ENCODE peak calls at places on chromosomes 7 and 10, in five cellular contexts. One of them, this sample, is unnamed. For H3K36me3, the result is how much of the 10 kb centered on the place peaks cover.

GRCh38 chr10:47318706-47319105 is 3.5 kb upstream of the GDF2 start:
- DNase-seq in HCT116: peak
- DNase-seq in cardiac muscle cell: no peak
- DNase-seq in NT2/D1: no peak
- DNase-seq in lower lobe of right lung: no peak
- DNase-seq in this sample: no peak

GRCh38 chr10:29590598-29591415 is 44.0 kb downstream of the SVIL start:
- DNase-seq in lower lobe of right lung: no peak
- DNase-seq in NT2/D1: no peak
- DNase-seq in HCT116: peak
- DNase-seq in cardiac muscle cell: peak
- DNase-seq in this sample: no peak

GRCh38 chr7:46619723-46620310 is 698.7 kb upstream of the IGFBP3 start:
- DNase-seq in NT2/D1: no peak
- DNase-seq in HCT116: no peak
- DNase-seq in lower lobe of right lung: no peak
- DNase-seq in cardiac muscle cell: no peak
- DNase-seq in this sample: no peak

GRCh38 chr7:142134944-142135343 is 23.4 kb downstream of the MGAM2 start:
- DNase-seq in lower lobe of right lung: no peak
- DNase-seq in NT2/D1: no peak
- DNase-seq in cardiac muscle cell: no peak
- DNase-seq in HCT116: no peak
- DNase-seq in this sample: no peak

GRCh38 chr10:132946806-132947530 is 4.6 kb upstream of the CFAP46 start:
- DNase-seq in HCT116: no peak
- DNase-seq in cardiac muscle cell: no peak
- DNase-seq in NT2/D1: no peak
- DNase-seq in lower lobe of right lung: no peak
- DNase-seq in this sample: no peak

GRCh38 chr7:43112941-43113621 is 634 bp downstream of the HECW1 start:
- DNase-seq in cardiac muscle cell: peak
- DNase-seq in lower lobe of right lung: no peak
- DNase-seq in NT2/D1: peak
- DNase-seq in HCT116: no peak
- DNase-seq in this sample: peak

GRCh38 chr7:123750389-123751230 is 1.8 kb upstream of the WASL start:
- DNase-seq in NT2/D1: no peak
- DNase-seq in HCT116: no peak
- DNase-seq in cardiac muscle cell: no peak
- DNase-seq in lower lobe of right lung: no peak
- DNase-seq in this sample: no peak

GRCh38 chr7:36863901-36864701 is 139.8 kb upstream of the AOAH start:
- DNase-seq in HCT116: no peak
- DNase-seq in NT2/D1: no peak
- DNase-seq in cardiac muscle cell: peak
- DNase-seq in lower lobe of right lung: no peak
- DNase-seq in this sample: no peak

GRCh38 chr7:150446288-150446938 is 4.0 kb upstream of the GIMAP8 start:
- DNase-seq in cardiac muscle cell: no peak
- DNase-seq in HCT116: no peak
- DNase-seq in lower lobe of right lung: no peak
- DNase-seq in NT2/D1: no peak
- DNase-seq in this sample: no peak

GRCh38 chr10:22554481-22555182 is 159.7 kb downstream of the PIP4K2A start:
- DNase-seq in cardiac muscle cell: peak
- DNase-seq in lower lobe of right lung: peak
- DNase-seq in NT2/D1: no peak
- DNase-seq in HCT116: no peak
- DNase-seq in this sample: peak

GRCh38 chr10:49539320-49539885 is 482 bp upstream of the ERCC6 start:
- DNase-seq in cardiac muscle cell: peak
- DNase-seq in HCT116: peak
- DNase-seq in NT2/D1: no peak
- DNase-seq in lower lobe of right lung: peak
- DNase-seq in this sample: peak

GRCh38 chr7:17015575-17015974 is 133.8 kb upstream of the AGR3 start:
- DNase-seq in lower lobe of right lung: no peak
- DNase-seq in NT2/D1: no peak
- DNase-seq in cardiac muscle cell: peak
- DNase-seq in HCT116: no peak
- DNase-seq in this sample: no peak

GRCh38 chr10:6494934-6495592 is 85.0 kb downstream of the PRKCQ start:
- DNase-seq in cardiac muscle cell: no peak
- DNase-seq in HCT116: no peak
- DNase-seq in lower lobe of right lung: no peak
- DNase-seq in NT2/D1: no peak
- DNase-seq in this sample: no peak

GRCh38 chr7:4786015-4786414 is 10.6 kb downstream of the AP5Z1 start:
- DNase-seq in NT2/D1: no peak
- DNase-seq in HCT116: no peak
- DNase-seq in lower lobe of right lung: no peak
- DNase-seq in cardiac muscle cell: no peak
- DNase-seq in this sample: no peak

GRCh38 chr7:137032436-137032835 is 164.0 kb downstream of the CHRM2 start:
- DNase-seq in NT2/D1: no peak
- DNase-seq in cardiac muscle cell: no peak
- DNase-seq in HCT116: no peak
- DNase-seq in lower lobe of right lung: no peak
- DNase-seq in this sample: no peak

GRCh38 chr10:109820620-109821405 is 102.5 kb downstream of the XPNPEP1 start:
- DNase-seq in NT2/D1: no peak
- DNase-seq in HCT116: no peak
- DNase-seq in lower lobe of right lung: no peak
- DNase-seq in cardiac muscle cell: no peak
- DNase-seq in this sample: no peak

GRCh38 chr7:101740981-101741725 is 76.3 kb upstream of the CUX1 start:
- DNase-seq in cardiac muscle cell: peak
- DNase-seq in HCT116: no peak
- DNase-seq in lower lobe of right lung: no peak
- DNase-seq in NT2/D1: no peak
- DNase-seq in this sample: no peak

GRCh38 chr10:68235591-68235990 is 3.7 kb upstream of the ATOH7 start:
- DNase-seq in NT2/D1: no peak
- DNase-seq in HCT116: no peak
- DNase-seq in lower lobe of right lung: no peak
- DNase-seq in cardiac muscle cell: no peak
- DNase-seq in this sample: no peak

GRCh38 chr10:77877461-77878344 is 48.9 kb downstream of the DLG5 start:
- DNase-seq in HCT116: no peak
- DNase-seq in lower lobe of right lung: no peak
- DNase-seq in NT2/D1: peak
- DNase-seq in cardiac muscle cell: peak
- DNase-seq in this sample: no peak

GRCh38 chr10:86366033-86366901 is at the start of gene GRID1:
- DNase-seq in HCT116: no peak
- DNase-seq in NT2/D1: no peak
- DNase-seq in lower lobe of right lung: peak
- DNase-seq in cardiac muscle cell: peak
- DNase-seq in this sample: peak

GRCh38 chr7:117272360-117272759 is 50.5 kb downstream of the WNT2 start:
- DNase-seq in cardiac muscle cell: no peak
- DNase-seq in HCT116: no peak
- DNase-seq in lower lobe of right lung: no peak
- DNase-seq in NT2/D1: no peak
- DNase-seq in this sample: no peak

GRCh38 chr10:105138287-105138854 is 497.3 kb downstream of the SORCS3 start:
- DNase-seq in HCT116: no peak
- DNase-seq in lower lobe of right lung: no peak
- DNase-seq in cardiac muscle cell: no peak
- DNase-seq in NT2/D1: no peak
- DNase-seq in this sample: no peak

GRCh38 chr7:124781907-124782306 is 16.3 kb upstream of the GPR37 start:
- DNase-seq in HCT116: no peak
- DNase-seq in cardiac muscle cell: no peak
- DNase-seq in NT2/D1: no peak
- DNase-seq in lower lobe of right lung: no peak
- DNase-seq in this sample: no peak

GRCh38 chr7:132547806-132548205 is 28.5 kb downstream of the PLXNA4 start:
- DNase-seq in NT2/D1: no peak
- DNase-seq in cardiac muscle cell: no peak
- DNase-seq in HCT116: no peak
- DNase-seq in lower lobe of right lung: no peak
- DNase-seq in this sample: no peak

GRCh38 chr10:5496261-5497250 is 2.8 kb downstream of the CALML5 start:
- DNase-seq in HCT116: no peak
- DNase-seq in cardiac muscle cell: no peak
- DNase-seq in lower lobe of right lung: no peak
- DNase-seq in NT2/D1: no peak
- DNase-seq in this sample: no peak

GRCh38 chr10:79127151-79127961 is 58.6 kb downstream of the ZMIZ1 start:
- DNase-seq in cardiac muscle cell: peak
- DNase-seq in lower lobe of right lung: peak
- DNase-seq in HCT116: peak
- DNase-seq in NT2/D1: no peak
- DNase-seq in this sample: peak

GRCh38 chr10:24360286-24361127 is 151.6 kb downstream of the KIAA1217 start:
- DNase-seq in HCT116: peak
- DNase-seq in cardiac muscle cell: peak
- DNase-seq in lower lobe of right lung: peak
- DNase-seq in NT2/D1: peak
- DNase-seq in this sample: peak

GRCh38 chr7:11355571-11355970 is 381.9 kb downstream of the PHF14 start:
- DNase-seq in HCT116: no peak
- DNase-seq in lower lobe of right lung: no peak
- DNase-seq in NT2/D1: no peak
- DNase-seq in cardiac muscle cell: no peak
- DNase-seq in this sample: no peak

GRCh38 chr10:60992661-60993060 is 48.7 kb upstream of the RHOBTB1 start:
- DNase-seq in HCT116: no peak
- DNase-seq in lower lobe of right lung: no peak
- DNase-seq in NT2/D1: no peak
- DNase-seq in cardiac muscle cell: no peak
- DNase-seq in this sample: no peak

GRCh38 chr7:157149317-157149716 is 10.6 kb downstream of the UBE3C start:
- DNase-seq in HCT116: no peak
- DNase-seq in lower lobe of right lung: no peak
- DNase-seq in NT2/D1: no peak
- DNase-seq in cardiac muscle cell: no peak
- DNase-seq in this sample: no peak

GRCh38 chr10:14707441-14707840 is 67.3 kb downstream of the FAM107B start:
- DNase-seq in lower lobe of right lung: no peak
- DNase-seq in HCT116: no peak
- DNase-seq in NT2/D1: no peak
- DNase-seq in cardiac muscle cell: peak
- DNase-seq in this sample: no peak

GRCh38 chr10:86099542-86100334 is 266.9 kb downstream of the GRID1 start:
- DNase-seq in HCT116: no peak
- DNase-seq in NT2/D1: no peak
- DNase-seq in lower lobe of right lung: no peak
- DNase-seq in cardiac muscle cell: no peak
- DNase-seq in this sample: no peak

GRCh38 chr10:17833656-17834055 is 24.5 kb downstream of the MRC1 start:
- DNase-seq in NT2/D1: no peak
- DNase-seq in HCT116: no peak
- DNase-seq in lower lobe of right lung: no peak
- DNase-seq in cardiac muscle cell: no peak
- DNase-seq in this sample: no peak

GRCh38 chr7:118184392-118184899 is 482 bp downstream of the LSM8 start:
- DNase-seq in lower lobe of right lung: no peak
- DNase-seq in NT2/D1: no peak
- DNase-seq in cardiac muscle cell: peak
- DNase-seq in HCT116: no peak
- DNase-seq in this sample: no peak

GRCh38 chr10:103663802-103664201 is 170.3 kb downstream of the NEURL1 start:
- DNase-seq in lower lobe of right lung: peak
- DNase-seq in NT2/D1: no peak
- DNase-seq in cardiac muscle cell: no peak
- DNase-seq in HCT116: no peak
- DNase-seq in this sample: no peak

GRCh38 chr10:113497203-113497602 is 55.6 kb upstream of the HABP2 start:
- DNase-seq in NT2/D1: no peak
- DNase-seq in HCT116: no peak
- DNase-seq in lower lobe of right lung: no peak
- DNase-seq in cardiac muscle cell: no peak
- DNase-seq in this sample: no peak
- H3K36me3 ChIP-seq in NT2/D1: under half
- H3K36me3 ChIP-seq in HCT116: under half
- H3K36me3 ChIP-seq in lower lobe of right lung: under half
- H3K36me3 ChIP-seq in cardiac muscle cell: under half
- H3K36me3 ChIP-seq in this sample: under half

GRCh38 chr7:1956611-1957470 is 275.9 kb downstream of the MAD1L1 start:
- DNase-seq in NT2/D1: no peak
- DNase-seq in HCT116: no peak
- DNase-seq in cardiac muscle cell: no peak
- DNase-seq in lower lobe of right lung: no peak
- DNase-seq in this sample: no peak
- H3K36me3 ChIP-seq in NT2/D1: under half
- H3K36me3 ChIP-seq in HCT116: under half
- H3K36me3 ChIP-seq in cardiac muscle cell: under half
- H3K36me3 ChIP-seq in lower lobe of right lung: under half
- H3K36me3 ChIP-seq in this sample: under half

GRCh38 chr7:2237109-2237602 is 4.4 kb upstream of the MAD1L1 start:
- DNase-seq in HCT116: no peak
- DNase-seq in lower lobe of right lung: peak
- DNase-seq in NT2/D1: no peak
- DNase-seq in cardiac muscle cell: no peak
- DNase-seq in this sample: peak

GRCh38 chr7:2231992-2232765 is 566 bp downstream of the MAD1L1 start:
- DNase-seq in HCT116: no peak
- DNase-seq in cardiac muscle cell: no peak
- DNase-seq in lower lobe of right lung: no peak
- DNase-seq in NT2/D1: no peak
- DNase-seq in this sample: no peak

GRCh38 chr7:2230882-2231281 is 1.9 kb downstream of the MAD1L1 start:
- DNase-seq in HCT116: no peak
- DNase-seq in NT2/D1: no peak
- DNase-seq in cardiac muscle cell: no peak
- DNase-seq in lower lobe of right lung: no peak
- DNase-seq in this sample: no peak

GRCh38 chr7:2232766-2233520 is at the start of gene MAD1L1:
- DNase-seq in NT2/D1: peak
- DNase-seq in lower lobe of right lung: peak
- DNase-seq in cardiac muscle cell: peak
- DNase-seq in HCT116: peak
- DNase-seq in this sample: peak

GRCh38 chr7:2233876-2234275 is 1.1 kb upstream of the MAD1L1 start:
- DNase-seq in NT2/D1: no peak
- DNase-seq in lower lobe of right lung: no peak
- DNase-seq in cardiac muscle cell: no peak
- DNase-seq in HCT116: no peak
- DNase-seq in this sample: no peak
- H3K36me3 ChIP-seq in NT2/D1: half or more
- H3K36me3 ChIP-seq in lower lobe of right lung: half or more
- H3K36me3 ChIP-seq in cardiac muscle cell: under half
- H3K36me3 ChIP-seq in HCT116: under half
- H3K36me3 ChIP-seq in this sample: under half

DNA sequence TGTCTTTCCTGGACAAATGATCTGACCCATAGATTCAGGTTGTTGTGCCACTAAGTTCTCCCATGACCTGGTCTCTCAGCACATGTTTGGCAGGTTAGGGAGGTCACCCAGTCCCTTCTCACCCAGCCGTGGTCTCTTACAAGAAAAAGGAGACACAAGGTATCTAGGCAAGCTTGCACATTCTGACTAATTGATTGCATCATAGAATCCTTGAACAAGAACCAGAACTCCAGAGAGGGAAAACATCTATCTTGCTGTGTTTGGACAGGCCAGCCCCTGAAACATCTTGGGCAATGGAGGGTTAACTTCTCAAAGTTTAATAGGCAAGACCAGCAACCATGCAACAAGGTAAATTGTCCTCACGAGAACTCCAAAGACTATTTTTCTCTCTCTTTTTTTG is 8.5 kb upstream of the HK1 start:
- DNase-seq in NT2/D1: no peak
- DNase-seq in cardiac muscle cell: peak
- DNase-seq in HCT116: no peak
- DNase-seq in lower lobe of right lung: no peak
- DNase-seq in this sample: no peak
- H3K36me3 ChIP-seq in NT2/D1: under half
- H3K36me3 ChIP-seq in cardiac muscle cell: under half
- H3K36me3 ChIP-seq in HCT116: under half
- H3K36me3 ChIP-seq in lower lobe of right lung: under half
- H3K36me3 ChIP-seq in this sample: under half